ENCODE peak calls at places on chromosomes 13 and 19, in ten cellular contexts. R is adrenal gland, S is BJ, H is mesothelial cell of epicardium, J is astrocyte, E is AG10803, M is fibroblast of mammary gland, G is vagina, Y is PC-3, L is type B pancreatic cell. Q is an unnamed sample.

GRCh38 chr19:18857223-18857622 is 25.5 kb downstream of the UPF1 start:
- DNase-seq in S (no peak), G (no peak), M (no peak), Y (no peak), R (no peak), L (no peak), J (no peak), H (no peak), E (no peak), Q (no peak)

GRCh38 chr13:50244913-50245574 is 229.8 kb downstream of the KCNRG start:
- DNase-seq in S (peak), Y (peak), M (peak), H (no peak), G (no peak), J (peak), R (peak), E (peak), L (no peak), Q (no peak)

GRCh38 chr13:76029088-76029487 is 393.0 kb downstream of the LMO7 start:
- DNase-seq in M (no peak), R (no peak), L (no peak), S (no peak), E (no peak), H (no peak), Y (no peak), J (no peak), G (no peak), Q (no peak)

GRCh38 chr13:62747629-62748028 is 1332.0 kb upstream of the PCDH20 start:
- DNase-seq in M (peak), E (no peak), J (no peak), H (no peak), R (no peak), Y (peak), L (no peak), G (no peak), S (peak), Q (no peak)

GRCh38 chr19:40803857-40804782 is 5.1 kb downstream of the EGLN2 start:
- DNase-seq in G (no peak), J (no peak), E (no peak), S (no peak), H (no peak), Y (peak), R (no peak), M (no peak), L (no peak), Q (no peak)

GRCh38 chr13:71871844-71872243 is 4.8 kb upstream of the DACH1 start:
- DNase-seq in M (no peak), R (no peak), E (no peak), Y (no peak), S (no peak), L (no peak), G (no peak), H (no peak), J (no peak), Q (no peak)

GRCh38 chr19:3670796-3671679 is 29.2 kb downstream of the PIP5K1C start:
- DNase-seq in M (peak), J (peak), L (no peak), E (peak), R (peak), G (peak), S (peak), H (no peak), Y (no peak), Q (no peak)

GRCh38 chr19:54024660-54025059 is 33.2 kb downstream of the CACNG6 start:
- DNase-seq in L (no peak), E (no peak), J (no peak), S (no peak), H (no peak), R (no peak), G (no peak), M (no peak), Y (peak), Q (peak)

GRCh38 chr19:48569814-48570213 is 17.8 kb downstream of the SULT2B1 start:
- DNase-seq in Y (no peak), G (no peak), J (peak), R (no peak), L (no peak), E (peak), H (no peak), M (peak), S (no peak), Q (no peak)

GRCh38 chr19:43476606-43477005 is 11.2 kb upstream of the LYPD3 start:
- DNase-seq in G (no peak), M (peak), Y (peak), R (no peak), S (peak), H (no peak), E (peak), L (no peak), J (peak), Q (no peak)

GRCh38 chr19:2867025-2867991 is at the start of gene ZNF556:
- DNase-seq in R (peak), L (no peak), M (peak), J (no peak), H (no peak), S (no peak), G (no peak), E (peak), Y (peak), Q (no peak)

GRCh38 chr19:16112778-16113177 is 1.1 kb downstream of the RAB8A start:
- DNase-seq in L (no peak), Y (no peak), E (no peak), M (no peak), J (no peak), S (no peak), H (no peak), R (no peak), G (no peak), Q (no peak)

GRCh38 chr19:5434970-5435641 is 20.1 kb upstream of the ZNRF4 start:
- DNase-seq in Y (peak), S (peak), H (no peak), R (peak), E (peak), G (no peak), J (peak), L (no peak), M (peak), Q (no peak)

GRCh38 chr19:4504297-4504701 is 14.0 kb downstream of the PLIN4 start:
- DNase-seq in M (no peak), H (no peak), J (no peak), S (no peak), Y (no peak), E (no peak), R (no peak), G (no peak), L (no peak), Q (peak)

GRCh38 chr19:27691991-27692390 is 1521.0 kb downstream of the UQCRFS1 start:
- DNase-seq in Y (no peak), R (no peak), H (no peak), L (no peak), E (no peak), M (no peak), S (no peak), J (no peak), G (no peak), Q (no peak)

GRCh38 chr13:22451345-22451744 is 729.4 kb upstream of the SGCG start:
- DNase-seq in R (no peak), E (no peak), Y (no peak), S (no peak), H (no peak), J (no peak), L (no peak), M (no peak), G (no peak), Q (no peak)

GRCh38 chr19:51503891-51504290 is 2.3 kb upstream of the SIGLEC12 start:
- DNase-seq in J (no peak), S (no peak), M (no peak), R (no peak), L (no peak), H (no peak), E (no peak), G (no peak), Y (no peak), Q (no peak)

GRCh38 chr13:45838171-45838745 is 13.3 kb downstream of the SIAH3 start:
- DNase-seq in Y (no peak), G (no peak), R (no peak), J (no peak), E (no peak), H (no peak), L (no peak), M (no peak), S (no peak), Q (no peak)

GRCh38 chr19:35207391-35207871 is 21.1 kb downstream of the FAM187B start:
- DNase-seq in G (no peak), M (no peak), Y (peak), H (no peak), R (peak), E (no peak), S (no peak), L (no peak), J (no peak), Q (no peak)

GRCh38 chr19:662207-662961 is 630 bp downstream of the RNF126 start:
- DNase-seq in S (no peak), M (peak), H (no peak), R (no peak), E (peak), J (peak), L (no peak), G (no peak), Y (peak), Q (no peak)

GRCh38 chr19:6271251-6271650 is 8.5 kb downstream of the MLLT1 start:
- DNase-seq in R (no peak), G (no peak), J (no peak), Y (no peak), L (no peak), M (peak), E (peak), S (no peak), H (no peak), Q (no peak)

GRCh38 chr13:40993987-40994386 is 25.1 kb downstream of the ELF1 start:
- DNase-seq in H (no peak), S (no peak), Y (peak), M (no peak), J (no peak), G (no peak), L (no peak), E (no peak), R (no peak), Q (no peak)

GRCh38 chr19:28943651-28944050 is 269.3 kb downstream of the UQCRFS1 start:
- DNase-seq in J (no peak), L (no peak), S (no peak), G (no peak), M (no peak), R (no peak), Y (no peak), E (no peak), H (no peak), Q (no peak)
- TF ChIP-seq CTCF in J (no peak), L (no peak), S (no peak), G (no peak), M (no peak), R (no peak), Y (no peak), E (no peak), H (no peak), Q (peak)

GRCh38 chr13:93967286-93967685 is 512.2 kb downstream of the DCT start:
- DNase-seq in J (no peak), R (no peak), Y (no peak), L (no peak), S (no peak), G (no peak), E (no peak), H (no peak), M (no peak), Q (no peak)
- TF ChIP-seq CTCF in J (no peak), R (no peak), Y (no peak), L (no peak), S (no peak), G (no peak), E (no peak), H (no peak), M (no peak), Q (no peak)

GRCh38 chr19:7930765-7931164 is 4.8 kb upstream of the CTXN1 start:
- DNase-seq in M (no peak), R (no peak), E (no peak), S (no peak), Y (no peak), G (no peak), H (no peak), J (no peak), L (no peak), Q (no peak)
- TF ChIP-seq CTCF in M (no peak), R (no peak), E (no peak), S (no peak), Y (no peak), G (no peak), H (no peak), J (no peak), L (no peak), Q (no peak)

GRCh38 chr13:113813749-113814434 is 50.0 kb downstream of the GAS6 start:
- DNase-seq in J (peak), L (no peak), E (no peak), G (no peak), Y (no peak), M (no peak), R (no peak), S (no peak), H (no peak), Q (no peak)

GRCh38 chr13:113813070-113813748 is 50.7 kb downstream of the GAS6 start:
- DNase-seq in S (no peak), G (no peak), E (no peak), R (no peak), L (no peak), H (no peak), J (no peak), M (no peak), Y (no peak), Q (no peak)

GRCh38 chr13:113811081-113811928 is 52.3 kb downstream of the TMEM255B start:
- DNase-seq in S (no peak), R (no peak), L (no peak), E (no peak), H (no peak), G (no peak), J (no peak), Y (no peak), M (no peak), Q (no peak)

GRCh38 chr13:113810640-113811039 is 51.6 kb downstream of the TMEM255B start:
- DNase-seq in L (no peak), H (no peak), E (no peak), J (no peak), Y (no peak), G (no peak), M (no peak), R (no peak), S (no peak), Q (no peak)

GRCh38 chr13:113812140-113813036 is 51.5 kb downstream of the GAS6 start:
- DNase-seq in E (no peak), H (no peak), G (no peak), M (no peak), R (no peak), S (no peak), Y (no peak), L (no peak), J (no peak), Q (no peak)
- TF ChIP-seq CTCF in E (no peak), H (no peak), G (no peak), M (no peak), R (no peak), S (no peak), Y (no peak), L (no peak), J (no peak), Q (no peak)

DNA sequence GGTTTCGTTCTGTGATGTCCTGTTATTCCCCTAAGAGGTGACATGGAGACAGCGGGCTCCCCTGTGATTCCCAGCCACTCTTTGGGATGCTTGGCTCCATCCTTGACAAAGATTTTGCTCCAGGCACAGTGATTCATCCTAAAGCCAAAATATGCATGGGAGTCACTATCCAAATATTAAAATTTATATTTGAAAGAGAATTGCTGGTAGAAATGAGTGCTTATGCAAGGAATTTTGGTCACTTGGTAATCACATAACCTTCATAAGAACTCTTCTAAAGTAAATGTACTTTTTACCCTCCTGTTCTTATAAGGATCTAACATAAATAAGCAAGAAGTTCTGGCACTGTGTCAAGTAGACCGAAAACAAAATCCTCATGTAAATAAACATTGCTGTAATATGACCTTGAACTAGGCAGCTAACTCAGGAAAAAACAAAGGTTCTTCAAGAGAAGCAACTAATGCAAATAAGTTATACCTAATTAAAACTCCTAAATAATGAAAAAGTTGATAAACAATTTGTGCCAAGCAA is 385.9 kb downstream of the ITGBL1 start:
- DNase-seq in M (peak), Y (peak), L (no peak), H (no peak), G (no peak), E (no peak), S (no peak), R (no peak), J (peak), Q (no peak)
- TF ChIP-seq CTCF in M (no peak), Y (no peak), L (no peak), H (no peak), G (no peak), E (no peak), S (no peak), R (no peak), J (no peak), Q (no peak)

GRCh38 chr13:20521388-20521787 is 4.3 kb downstream of the CRYL1 start:
- DNase-seq in E (no peak), H (no peak), S (no peak), M (no peak), L (no peak), G (no peak), Y (no peak), R (no peak), J (no peak), Q (no peak)

GRCh38 chr13:20525144-20525600 is 485 bp downstream of the CRYL1 start:
- DNase-seq in H (peak), E (no peak), R (peak), M (peak), S (no peak), L (no peak), Y (peak), G (no peak), J (no peak), Q (no peak)

GRCh38 chr13:20518652-20519051 is 7.0 kb downstream of the CRYL1 start:
- DNase-seq in J (no peak), L (no peak), H (no peak), R (no peak), G (no peak), Y (no peak), E (peak), S (no peak), M (peak), Q (no peak)

GRCh38 chr13:20514866-20515265 is 10.8 kb downstream of the CRYL1 start:
- DNase-seq in E (no peak), H (no peak), J (no peak), R (no peak), M (no peak), L (no peak), S (no peak), Y (no peak), G (no peak), Q (no peak)

DNA sequence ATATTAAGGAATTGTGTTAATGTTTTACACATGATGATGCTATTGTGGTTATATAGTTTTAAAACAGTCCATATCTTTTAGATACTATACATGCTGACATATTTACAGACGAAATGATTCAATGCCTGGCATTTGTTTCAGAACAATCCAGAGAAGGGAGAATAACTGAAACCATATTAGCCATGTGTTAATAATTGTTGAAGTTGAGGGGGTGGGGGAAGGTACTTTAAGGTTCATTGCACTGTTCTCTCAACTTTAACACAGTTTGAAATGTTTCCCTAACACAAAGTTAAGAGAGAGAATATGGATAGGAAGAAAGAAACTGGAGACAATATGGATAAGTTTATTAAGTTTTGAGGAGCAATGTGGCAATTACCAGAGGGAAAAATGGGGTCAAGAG is 5.8 kb downstream of the CRYL1 start:
- DNase-seq in R (no peak), L (no peak), M (peak), E (peak), S (no peak), Y (no peak), J (no peak), H (no peak), G (no peak), Q (no peak)
- TF ChIP-seq CTCF in R (no peak), L (no peak), M (no peak), E (no peak), S (no peak), Y (no peak), J (no peak), H (no peak), G (no peak), Q (no peak)

DNA sequence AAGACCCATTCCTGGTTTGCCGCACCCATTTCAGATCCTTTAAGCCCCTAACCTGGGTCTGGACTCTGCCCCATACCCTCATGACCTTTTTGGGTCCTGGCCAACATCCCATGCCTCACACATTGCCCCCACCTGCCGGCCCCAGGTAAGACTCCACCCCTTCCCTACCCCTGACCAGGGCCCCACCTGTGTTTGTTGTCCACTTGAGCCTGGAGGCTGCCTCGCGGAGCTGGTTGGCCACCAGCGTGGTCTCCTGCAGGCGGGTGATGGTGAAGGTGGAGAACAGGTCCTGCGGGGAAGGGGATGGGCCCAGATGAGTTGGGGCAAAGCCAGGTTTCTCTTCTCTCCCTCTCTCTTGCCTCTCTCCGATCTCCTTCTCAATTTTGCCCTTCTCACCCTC is 19.5 kb downstream of the MAN2B1 start:
- DNase-seq in H (no peak), Y (no peak), J (no peak), M (no peak), R (no peak), E (no peak), G (no peak), L (no peak), S (no peak), Q (no peak)
- TF ChIP-seq CTCF in H (no peak), Y (no peak), J (no peak), M (no peak), R (no peak), E (no peak), G (no peak), L (no peak), S (no peak), Q (no peak)

GRCh38 chr19:55813906-55814305 is 17.9 kb downstream of the NLRP11 start:
- DNase-seq in J (no peak), M (no peak), E (no peak), H (no peak), L (no peak), G (no peak), Y (no peak), S (no peak), R (no peak), Q (no peak)

GRCh38 chr19:55812449-55812848 is 19.4 kb downstream of the NLRP11 start:
- DNase-seq in Y (no peak), E (no peak), J (no peak), L (no peak), S (no peak), M (no peak), H (no peak), R (no peak), G (no peak), Q (no peak)

GRCh38 chr19:55811340-55811739 is 20.5 kb downstream of the NLRP11 start:
- DNase-seq in R (no peak), J (no peak), M (no peak), E (no peak), G (no peak), S (no peak), Y (no peak), H (no peak), L (no peak), Q (no peak)

GRCh38 chr19:55809381-55810058 is 22.3 kb downstream of the NLRP11 start:
- DNase-seq in S (no peak), R (peak), M (peak), G (no peak), E (peak), Y (peak), L (no peak), H (no peak), J (no peak), Q (no peak)
- TF ChIP-seq CTCF in S (peak), R (peak), M (peak), G (no peak), E (no peak), Y (peak), L (peak), H (no peak), J (no peak), Q (no peak)

DNA sequence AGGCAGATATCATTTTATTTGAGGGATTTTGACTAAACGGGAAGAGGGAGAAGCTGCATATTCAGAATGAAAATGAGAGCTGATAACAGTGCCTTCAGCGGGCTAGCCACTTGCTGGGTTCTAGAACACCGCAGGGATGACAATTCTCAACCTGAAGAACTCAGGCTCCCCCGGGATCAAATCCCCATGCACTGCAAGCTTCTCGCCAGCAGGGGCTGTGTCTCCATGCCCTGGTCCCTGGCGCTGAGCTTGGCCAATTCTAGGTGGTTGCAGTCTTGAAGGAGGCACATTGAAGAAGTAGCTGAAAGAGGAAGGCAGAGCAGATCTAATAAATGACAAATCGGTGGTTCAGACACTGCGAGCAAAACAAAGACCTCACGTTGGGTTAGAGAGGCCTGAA is 128.7 kb downstream of the UQCRFS1 start:
- DNase-seq in H (no peak), M (peak), J (no peak), S (no peak), R (peak), E (peak), Y (peak), L (no peak), G (no peak), Q (no peak)
- TF ChIP-seq CTCF in H (peak), M (peak), J (no peak), S (peak), R (peak), E (peak), Y (peak), L (peak), G (peak), Q (peak)